ENCODE peak calls at places on chromosomes 13 and 19, in ten cellular contexts. J is astrocyte, A is suprapubic skin, D is hepatocyte, R is psoas muscle, T is Peyer's patch, B is left ventricle myocardium inferior, C is epithelial cell of proximal tubule, N is heart right ventricle, S is AG10803. V is an unnamed sample.

GRCh38 chr19:48069435-48069834 is 25.6 kb upstream of the CABP5 start:
- DNase-seq in J (no peak), A (no peak), D (no peak), R (no peak), T (no peak), B (no peak), C (no peak), N (no peak), S (no peak), V (no peak)

GRCh38 chr13:61414136-61414535 is 1.5 kb downstream of the PCDH20 start:
- DNase-seq in J (no peak), A (no peak), D (no peak), R (no peak), T (no peak), B (no peak), C (no peak), N (no peak), S (no peak), V (no peak)

GRCh38 chr13:67278230-67278629 is 48.1 kb upstream of the PCDH9 start:
- DNase-seq in J (peak), A (no peak), D (no peak), R (no peak), T (no peak), B (no peak), C (peak), N (no peak), S (peak), V (no peak)

GRCh38 chr19:18153555-18154134 is 682 bp downstream of the PIK3R2 start:
- DNase-seq in J (no peak), A (no peak), D (peak), R (peak), T (peak), B (no peak), C (no peak), N (no peak), S (no peak), V (no peak)

GRCh38 chr13:80399340-80400163 is 58.6 kb upstream of the SPRY2 start:
- DNase-seq in J (no peak), A (no peak), D (peak), R (no peak), T (no peak), B (no peak), C (peak), N (no peak), S (peak), V (no peak)

GRCh38 chr19:46731007-46731501 is 14.1 kb upstream of the PRKD2 start:
- DNase-seq in J (peak), A (no peak), D (no peak), R (peak), T (no peak), B (no peak), C (no peak), N (no peak), S (peak), V (peak)

GRCh38 chr19:47155141-47155540 is 24.5 kb downstream of the SAE1 start:
- DNase-seq in J (no peak), A (no peak), D (no peak), R (no peak), T (no peak), B (peak), C (no peak), N (no peak), S (peak), V (no peak)

GRCh38 chr13:28568286-28568685 is 73.4 kb upstream of the FLT1 start:
- DNase-seq in J (no peak), A (no peak), D (peak), R (peak), T (no peak), B (peak), C (no peak), N (peak), S (peak), V (no peak)

GRCh38 chr19:40279120-40279551 is 6.0 kb downstream of the AKT2 start:
- DNase-seq in J (peak), A (no peak), D (peak), R (peak), T (no peak), B (peak), C (no peak), N (peak), S (peak), V (no peak)

GRCh38 chr13:101473458-101473857 is 21.0 kb downstream of the ITGBL1 start:
- DNase-seq in J (peak), A (no peak), D (no peak), R (no peak), T (no peak), B (peak), C (peak), N (no peak), S (peak), V (peak)

GRCh38 chr19:4518345-4519171 is at the start of gene PLIN4:
- DNase-seq in J (peak), A (no peak), D (no peak), R (peak), T (no peak), B (peak), C (no peak), N (peak), S (peak), V (no peak)

GRCh38 chr13:100269837-100270236 is 180.9 kb downstream of the PCCA start:
- DNase-seq in J (peak), A (no peak), D (no peak), R (peak), T (no peak), B (peak), C (no peak), N (peak), S (peak), V (peak)

GRCh38 chr13:27079421-27079958 is 92.1 kb downstream of the USP12 start:
- DNase-seq in J (peak), A (no peak), D (no peak), R (no peak), T (no peak), B (no peak), C (peak), N (no peak), S (peak), V (peak)

DNA sequence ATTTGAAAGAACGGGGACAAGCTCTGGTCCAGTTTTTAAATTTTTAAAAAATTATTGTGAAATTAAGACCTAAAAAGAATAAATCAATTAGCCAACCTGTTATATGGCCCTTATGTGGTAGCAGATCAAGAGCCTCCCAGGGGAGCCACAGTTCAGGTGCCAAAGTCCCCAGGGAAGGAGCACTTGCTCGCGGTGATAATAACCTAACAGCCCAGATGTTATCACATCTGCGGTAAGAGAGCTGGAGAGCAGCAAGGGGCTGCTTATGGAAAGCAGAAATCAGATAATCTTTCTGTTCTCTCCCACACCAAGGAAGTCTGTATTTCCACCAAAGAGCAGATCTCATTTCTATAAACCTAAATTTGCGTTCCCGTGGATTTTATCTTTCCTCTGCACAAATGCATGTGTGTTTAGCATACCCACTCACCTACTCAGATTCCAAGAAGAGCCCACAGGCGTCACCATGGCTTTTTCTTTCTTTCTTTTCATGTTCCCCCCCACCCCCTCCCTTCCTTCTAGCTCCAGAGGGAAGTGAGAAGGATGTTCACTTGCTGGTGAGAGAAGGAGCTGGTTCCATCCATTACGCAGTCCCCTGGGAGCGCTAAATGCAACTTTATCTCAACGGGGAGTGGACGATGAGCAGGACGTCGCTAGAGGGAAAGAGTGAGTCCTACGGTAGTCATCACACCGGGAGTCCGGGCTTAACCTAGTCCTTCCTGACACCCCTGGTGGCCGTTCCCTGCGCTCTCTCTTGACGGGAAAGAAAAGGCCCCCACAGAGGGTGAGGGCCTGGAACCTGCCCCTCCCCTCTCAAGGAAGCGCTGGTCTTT is 1.6 kb upstream of the POU4F1 start:
- DNase-seq in J (no peak), A (no peak), D (no peak), R (no peak), T (no peak), B (no peak), C (no peak), N (no peak), S (no peak), V (no peak)
- TF ChIP-seq CTCF in J (no peak), A (no peak), D (no peak), R (no peak), T (no peak), B (no peak), C (peak), N (no peak), S (no peak), V (no peak)

GRCh38 chr19:53880716-53881481 is 1.1 kb upstream of the PRKCG start:
- DNase-seq in J (no peak), A (no peak), D (no peak), R (no peak), T (no peak), B (no peak), C (no peak), N (no peak), S (no peak), V (no peak)
- H3K4me3 ChIP-seq in J (no peak), A (no peak), D (no peak), R (no peak), T (no peak), B (no peak), C (no peak), N (no peak), S (peak), V (peak)

GRCh38 chr13:50126378-50127016 is 111.3 kb downstream of the KCNRG start:
- DNase-seq in J (no peak), A (no peak), D (peak), R (peak), T (no peak), B (no peak), C (peak), N (no peak), S (peak), V (no peak)

GRCh38 chr13:50128406-50129048 is 113.3 kb downstream of the KCNRG start:
- DNase-seq in J (no peak), A (no peak), D (no peak), R (no peak), T (no peak), B (no peak), C (no peak), N (no peak), S (no peak), V (no peak)

GRCh38 chr13:50125556-50126377 is 110.5 kb downstream of the KCNRG start:
- DNase-seq in J (peak), A (peak), D (peak), R (peak), T (peak), B (peak), C (peak), N (peak), S (peak), V (no peak)

GRCh38 chr13:50127726-50128291 is 112.6 kb downstream of the KCNRG start:
- DNase-seq in J (no peak), A (no peak), D (peak), R (no peak), T (no peak), B (no peak), C (no peak), N (no peak), S (no peak), V (no peak)

GRCh38 chr13:50127017-50127725 is 111.9 kb downstream of the KCNRG start:
- DNase-seq in J (no peak), A (peak), D (peak), R (peak), T (peak), B (peak), C (no peak), N (peak), S (peak), V (no peak)
- TF ChIP-seq CTCF in J (no peak), A (no peak), D (no peak), R (no peak), T (no peak), B (no peak), C (no peak), N (no peak), S (no peak), V (no peak)

DNA sequence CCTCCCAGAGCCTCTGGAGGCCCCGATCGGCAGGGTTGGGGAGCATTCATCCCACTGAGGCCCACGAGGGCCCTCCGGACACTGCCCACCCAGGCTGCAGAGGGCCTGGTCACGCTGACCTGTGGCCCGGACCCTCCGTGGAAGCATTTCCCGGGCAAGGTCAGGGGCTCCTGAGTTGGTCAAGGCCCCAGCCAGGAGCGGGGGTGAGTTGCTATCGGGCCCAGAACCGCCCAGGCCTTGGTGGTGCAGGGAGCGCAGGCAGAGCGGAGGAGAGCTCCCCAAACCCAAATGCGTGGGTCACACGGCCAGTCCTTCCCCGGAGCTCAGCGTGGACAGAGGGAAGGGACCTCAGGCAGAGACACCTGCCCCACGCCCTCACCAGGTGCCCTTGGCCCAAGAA is 25.7 kb downstream of the GPX4 start:
- DNase-seq in J (no peak), A (no peak), D (no peak), R (no peak), T (no peak), B (no peak), C (no peak), N (no peak), S (no peak), V (no peak)
- H3K4me3 ChIP-seq in J (no peak), A (no peak), D (no peak), R (no peak), T (no peak), B (no peak), C (peak), N (peak), S (peak), V (peak)

GRCh38 chr13:114241918-114242317 is 7.2 kb downstream of the CDC16 start:
- DNase-seq in J (no peak), A (no peak), D (no peak), R (no peak), T (no peak), B (no peak), C (no peak), N (no peak), S (no peak), V (no peak)

GRCh38 chr13:114248011-114248410 is 13.3 kb downstream of the CDC16 start:
- DNase-seq in J (peak), A (no peak), D (no peak), R (no peak), T (no peak), B (no peak), C (peak), N (no peak), S (peak), V (peak)

GRCh38 chr13:114249062-114249461 is 14.4 kb downstream of the CDC16 start:
- DNase-seq in J (no peak), A (no peak), D (no peak), R (no peak), T (no peak), B (no peak), C (no peak), N (no peak), S (no peak), V (no peak)

GRCh38 chr13:114244637-114245036 is 9.9 kb downstream of the CDC16 start:
- DNase-seq in J (no peak), A (no peak), D (no peak), R (no peak), T (no peak), B (no peak), C (no peak), N (no peak), S (no peak), V (no peak)
- TF ChIP-seq CTCF in J (no peak), A (no peak), D (no peak), R (no peak), T (no peak), B (no peak), C (no peak), N (no peak), S (no peak), V (no peak)

DNA sequence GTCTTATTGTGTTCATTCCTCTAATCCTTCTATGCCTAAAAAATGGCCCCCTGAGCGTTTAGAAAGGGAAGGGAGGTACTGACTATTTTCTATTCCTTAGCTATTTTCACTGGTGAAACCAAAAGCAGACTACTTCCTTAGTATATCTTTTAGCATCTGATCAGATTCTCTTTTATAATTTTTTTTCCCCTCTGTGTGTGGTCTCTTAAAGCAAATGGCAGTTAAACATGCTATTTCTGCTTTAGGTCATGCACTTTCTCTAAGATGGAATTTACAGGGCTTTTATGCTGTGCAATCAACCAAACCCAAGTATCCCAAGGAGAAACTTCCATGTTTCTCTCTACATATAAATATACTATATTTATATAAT is 10.0 kb upstream of the ITM2B start:
- DNase-seq in J (no peak), A (no peak), D (no peak), R (no peak), T (no peak), B (no peak), C (no peak), N (no peak), S (no peak), V (no peak)
- H3K4me3 ChIP-seq in J (no peak), A (peak), D (no peak), R (peak), T (no peak), B (peak), C (peak), N (peak), S (no peak), V (no peak)

DNA sequence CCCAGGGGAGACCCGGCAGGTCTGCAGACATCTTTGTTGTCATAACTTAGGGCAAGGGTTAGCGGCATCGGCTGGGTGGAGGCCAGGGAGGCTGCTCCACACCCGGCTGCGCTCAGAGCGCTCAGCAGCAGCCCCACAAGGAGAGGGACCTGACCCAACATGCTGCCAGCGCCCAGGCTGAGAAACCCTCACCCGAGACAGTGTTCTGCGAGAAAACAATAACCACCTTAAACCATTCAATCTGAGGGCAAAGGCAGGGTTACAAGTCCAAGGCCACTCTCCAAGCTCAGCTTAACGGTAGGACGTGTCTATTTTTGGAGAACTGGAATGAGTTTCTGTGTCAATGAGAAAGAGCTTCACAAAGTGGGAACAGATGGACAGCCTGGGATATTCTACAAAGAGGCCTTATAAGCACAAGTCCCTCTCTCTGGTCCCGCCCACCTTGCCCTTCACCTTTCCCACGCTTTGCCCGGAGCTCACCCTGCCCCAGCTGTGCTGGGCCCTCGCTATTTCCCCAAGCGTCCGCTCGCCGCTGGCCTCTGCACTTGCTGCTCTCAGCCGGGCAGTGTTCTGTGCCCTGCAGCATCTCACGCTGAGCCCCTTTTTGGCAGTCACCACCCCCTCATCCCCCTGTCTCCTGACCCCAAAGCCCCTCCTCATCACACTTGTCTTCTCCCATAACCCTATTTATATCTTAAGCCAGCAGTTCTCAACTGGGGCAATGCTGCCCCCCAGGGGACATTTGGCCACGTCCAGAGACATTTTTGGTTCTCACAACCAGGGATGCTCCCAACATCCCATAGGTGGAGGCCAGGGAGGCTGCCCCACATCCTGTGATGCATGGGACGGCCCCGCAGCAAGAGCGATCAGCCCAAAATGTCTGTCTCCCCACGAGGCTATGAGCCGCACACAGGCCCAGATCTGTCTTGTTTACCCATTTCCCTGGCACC is 17.6 kb downstream of the PPP1R12C start:
- DNase-seq in J (no peak), A (no peak), D (no peak), R (peak), T (peak), B (no peak), C (no peak), N (peak), S (no peak), V (no peak)
- TF ChIP-seq CTCF in J (peak), A (no peak), D (peak), R (peak), T (no peak), B (peak), C (peak), N (peak), S (peak), V (no peak)

DNA sequence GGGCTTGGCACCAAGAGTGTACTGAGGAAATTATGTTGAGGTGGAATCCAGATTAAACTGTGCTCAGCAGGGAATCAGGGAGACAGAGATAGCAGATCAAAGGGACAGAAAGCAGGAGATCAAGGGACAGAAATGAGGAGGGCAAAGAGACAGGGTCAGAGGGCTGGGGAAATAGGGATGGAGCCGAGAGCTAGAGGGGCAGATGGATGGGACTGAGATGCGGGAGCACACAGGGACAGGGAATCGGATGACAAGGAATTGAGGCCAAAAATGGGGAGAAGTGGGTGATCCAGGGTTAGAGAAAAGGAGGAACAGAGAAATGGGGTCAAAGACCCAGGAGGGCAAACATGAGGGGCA is 6.1 kb downstream of the ERFL start:
- DNase-seq in J (no peak), A (no peak), D (no peak), R (no peak), T (no peak), B (no peak), C (no peak), N (no peak), S (no peak), V (no peak)
- H3K4me3 ChIP-seq in J (no peak), A (no peak), D (no peak), R (no peak), T (no peak), B (no peak), C (no peak), N (no peak), S (no peak), V (no peak)

DNA sequence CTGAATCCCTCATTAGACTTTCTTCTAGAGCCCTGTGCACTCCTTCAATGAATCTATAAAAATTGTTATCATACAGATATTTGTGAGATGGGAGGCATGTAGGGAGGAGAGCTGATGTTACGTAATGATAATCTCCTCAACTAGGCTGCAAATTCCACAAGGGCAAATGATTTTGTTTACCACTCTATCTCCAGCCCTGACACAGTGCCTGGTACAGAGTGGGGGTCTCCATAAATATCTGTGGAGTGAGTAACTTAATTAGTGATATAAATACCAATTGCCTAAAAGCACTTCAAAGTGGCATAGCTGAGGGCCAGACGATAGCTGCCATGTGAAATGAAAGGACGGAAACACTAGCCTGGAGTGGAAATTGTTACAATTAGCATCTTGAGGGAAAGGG is 54.2 kb downstream of the SERTM1 start:
- DNase-seq in J (no peak), A (no peak), D (no peak), R (no peak), T (no peak), B (no peak), C (no peak), N (no peak), S (no peak), V (no peak)
- TF ChIP-seq CTCF in J (no peak), A (no peak), D (no peak), R (no peak), T (no peak), B (no peak), C (no peak), N (no peak), S (no peak), V (no peak)

V was measured in AG04449.